ENCODE peak calls at places on chromosomes 12 and 14, in seven cellular contexts. F, D, V, U, Z, P and G are unnamed samples.

GRCh38 chr14:69996197-69996596 is 117.0 kb downstream of the SMOC1 start:
- DNase-seq in F (no peak), D (no peak), V (no peak), U (no peak), Z (peak), P (no peak), G (peak)

GRCh38 chr12:130203151-130203550 is 40.9 kb downstream of the FZD10 start:
- DNase-seq in F (peak), D (no peak), V (no peak), U (peak), Z (no peak), P (no peak), G (no peak)

GRCh38 chr14:49207451-49207850 is 378.7 kb downstream of the RPS29 start:
- DNase-seq in F (no peak), D (no peak), V (no peak), U (no peak), Z (no peak), P (no peak), G (no peak)

GRCh38 chr12:48265792-48266191 is 62.7 kb upstream of the OR10AD1 start:
- DNase-seq in F (no peak), D (no peak), V (no peak), U (no peak), Z (no peak), P (no peak), G (no peak)

GRCh38 chr12:88381456-88381855 is 198.8 kb downstream of the KITLG start:
- DNase-seq in F (no peak), D (no peak), V (no peak), U (no peak), Z (no peak), P (no peak), G (no peak)

GRCh38 chr14:75711134-75711795 is 50.2 kb downstream of the TTLL5 start:
- DNase-seq in F (peak), D (peak), V (no peak), U (peak), Z (peak), P (no peak), G (peak)

GRCh38 chr14:61326847-61327246 is 5.5 kb downstream of the PRKCH start:
- DNase-seq in F (no peak), D (no peak), V (no peak), U (peak), Z (peak), P (no peak), G (peak)

GRCh38 chr12:94553130-94553519 is 93.5 kb upstream of the CEP83 start:
- DNase-seq in F (no peak), D (no peak), V (no peak), U (no peak), Z (no peak), P (no peak), G (peak)

GRCh38 chr12:108616941-108617858 is 16.5 kb downstream of the SELPLG start:
- DNase-seq in F (no peak), D (no peak), V (peak), U (no peak), Z (no peak), P (peak), G (peak)

GRCh38 chr12:90166012-90166411 is 457.4 kb upstream of the ATP2B1 start:
- DNase-seq in F (no peak), D (no peak), V (no peak), U (no peak), Z (no peak), P (no peak), G (no peak)